ENCODE peak calls at places on chromosomes 12 and 14, in eight cellular contexts. One of them, this sample, is unnamed.

GRCh38 chr14:101249676-101250036 is 311.6 kb upstream of the DIO3 start:
- DNase-seq in amygdala: no peak
- DNase-seq in activated naive CD8-positive, alpha-beta T cell treated with anti-CD3 and anti-CD28 coated beads, Interleukin-2, amount 50 U/mL, for 24 hours: no peak
- DNase-seq in tibial artery: peak; percentile 45
- DNase-seq in psoas muscle: no peak
- DNase-seq in stimulated activated CD4-positive, alpha-beta T cell treated with anti-CD3 and anti-CD28 coated beads, TNF-alpha, amount 100 ng/mL, for 1 hour: no peak
- DNase-seq in transverse colon: no peak
- DNase-seq in HCEC 1CT: no peak
- DNase-seq in this sample: no peak

GRCh38 chr14:81455344-81455743 is 55.2 kb upstream of the STON2 start:
- DNase-seq in amygdala: no peak
- DNase-seq in activated naive CD8-positive, alpha-beta T cell treated with anti-CD3 and anti-CD28 coated beads, Interleukin-2, amount 50 U/mL, for 24 hours: no peak
- DNase-seq in tibial artery: no peak
- DNase-seq in psoas muscle: no peak
- DNase-seq in stimulated activated CD4-positive, alpha-beta T cell treated with anti-CD3 and anti-CD28 coated beads, TNF-alpha, amount 100 ng/mL, for 1 hour: no peak
- DNase-seq in transverse colon: no peak
- DNase-seq in HCEC 1CT: no peak
- DNase-seq in this sample: no peak

GRCh38 chr12:126457776-126458175 is 1392.5 kb downstream of the AACS start:
- DNase-seq in amygdala: no peak
- DNase-seq in activated naive CD8-positive, alpha-beta T cell treated with anti-CD3 and anti-CD28 coated beads, Interleukin-2, amount 50 U/mL, for 24 hours: no peak
- DNase-seq in tibial artery: no peak
- DNase-seq in psoas muscle: no peak
- DNase-seq in stimulated activated CD4-positive, alpha-beta T cell treated with anti-CD3 and anti-CD28 coated beads, TNF-alpha, amount 100 ng/mL, for 1 hour: no peak
- DNase-seq in transverse colon: no peak
- DNase-seq in HCEC 1CT: no peak
- DNase-seq in this sample: no peak

GRCh38 chr12:62720661-62721330 is 214.2 kb downstream of the PPM1H start:
- DNase-seq in amygdala: no peak
- DNase-seq in activated naive CD8-positive, alpha-beta T cell treated with anti-CD3 and anti-CD28 coated beads, Interleukin-2, amount 50 U/mL, for 24 hours: no peak
- DNase-seq in tibial artery: no peak
- DNase-seq in psoas muscle: no peak
- DNase-seq in stimulated activated CD4-positive, alpha-beta T cell treated with anti-CD3 and anti-CD28 coated beads, TNF-alpha, amount 100 ng/mL, for 1 hour: no peak
- DNase-seq in transverse colon: no peak
- DNase-seq in HCEC 1CT: no peak
- DNase-seq in this sample: no peak

GRCh38 chr14:92471919-92472318 is 41.7 kb upstream of the RIN3 start:
- DNase-seq in amygdala: no peak
- DNase-seq in activated naive CD8-positive, alpha-beta T cell treated with anti-CD3 and anti-CD28 coated beads, Interleukin-2, amount 50 U/mL, for 24 hours: no peak
- DNase-seq in tibial artery: no peak
- DNase-seq in psoas muscle: no peak
- DNase-seq in stimulated activated CD4-positive, alpha-beta T cell treated with anti-CD3 and anti-CD28 coated beads, TNF-alpha, amount 100 ng/mL, for 1 hour: no peak
- DNase-seq in transverse colon: peak; percentile 15
- DNase-seq in HCEC 1CT: peak; percentile 96
- DNase-seq in this sample: no peak

GRCh38 chr12:26121841-26122680 is 2.8 kb downstream of the BHLHE41 start:
- DNase-seq in amygdala: peak; percentile 37
- DNase-seq in activated naive CD8-positive, alpha-beta T cell treated with anti-CD3 and anti-CD28 coated beads, Interleukin-2, amount 50 U/mL, for 24 hours: peak; percentile 37
- DNase-seq in tibial artery: peak; percentile 68
- DNase-seq in psoas muscle: peak; percentile 48
- DNase-seq in stimulated activated CD4-positive, alpha-beta T cell treated with anti-CD3 and anti-CD28 coated beads, TNF-alpha, amount 100 ng/mL, for 1 hour: no peak
- DNase-seq in transverse colon: no peak
- DNase-seq in HCEC 1CT: peak; percentile 39
- DNase-seq in this sample: no peak

GRCh38 chr14:34322940-34323418 is 139.1 kb downstream of the SPTSSA start:
- DNase-seq in amygdala: peak; percentile 50
- DNase-seq in activated naive CD8-positive, alpha-beta T cell treated with anti-CD3 and anti-CD28 coated beads, Interleukin-2, amount 50 U/mL, for 24 hours: peak; percentile 79
- DNase-seq in tibial artery: no peak
- DNase-seq in psoas muscle: peak; percentile 52
- DNase-seq in stimulated activated CD4-positive, alpha-beta T cell treated with anti-CD3 and anti-CD28 coated beads, TNF-alpha, amount 100 ng/mL, for 1 hour: peak; percentile 36
- DNase-seq in transverse colon: peak; percentile 74
- DNase-seq in HCEC 1CT: peak; percentile 44
- DNase-seq in this sample: no peak

GRCh38 chr14:91858536-91859275 is 8.6 kb downstream of the TC2N start:
- DNase-seq in amygdala: no peak
- DNase-seq in activated naive CD8-positive, alpha-beta T cell treated with anti-CD3 and anti-CD28 coated beads, Interleukin-2, amount 50 U/mL, for 24 hours: no peak
- DNase-seq in tibial artery: no peak
- DNase-seq in psoas muscle: no peak
- DNase-seq in stimulated activated CD4-positive, alpha-beta T cell treated with anti-CD3 and anti-CD28 coated beads, TNF-alpha, amount 100 ng/mL, for 1 hour: no peak
- DNase-seq in transverse colon: no peak
- DNase-seq in HCEC 1CT: peak; percentile 88
- DNase-seq in this sample: no peak

GRCh38 chr12:48109424-48109823 is 3.5 kb upstream of the SENP1 start:
- DNase-seq in amygdala: no peak
- DNase-seq in activated naive CD8-positive, alpha-beta T cell treated with anti-CD3 and anti-CD28 coated beads, Interleukin-2, amount 50 U/mL, for 24 hours: no peak
- DNase-seq in tibial artery: no peak
- DNase-seq in psoas muscle: no peak
- DNase-seq in stimulated activated CD4-positive, alpha-beta T cell treated with anti-CD3 and anti-CD28 coated beads, TNF-alpha, amount 100 ng/mL, for 1 hour: no peak
- DNase-seq in transverse colon: no peak
- DNase-seq in HCEC 1CT: no peak
- DNase-seq in this sample: no peak

GRCh38 chr12:67853204-67853603 is 136.0 kb upstream of the IFNG-AS1 start:
- DNase-seq in amygdala: no peak
- DNase-seq in activated naive CD8-positive, alpha-beta T cell treated with anti-CD3 and anti-CD28 coated beads, Interleukin-2, amount 50 U/mL, for 24 hours: no peak
- DNase-seq in tibial artery: no peak
- DNase-seq in psoas muscle: no peak
- DNase-seq in stimulated activated CD4-positive, alpha-beta T cell treated with anti-CD3 and anti-CD28 coated beads, TNF-alpha, amount 100 ng/mL, for 1 hour: no peak
- DNase-seq in transverse colon: no peak
- DNase-seq in HCEC 1CT: no peak
- DNase-seq in this sample: no peak

GRCh38 chr12:70444903-70445302 is 78.8 kb downstream of the KCNMB4 start:
- DNase-seq in amygdala: no peak
- DNase-seq in activated naive CD8-positive, alpha-beta T cell treated with anti-CD3 and anti-CD28 coated beads, Interleukin-2, amount 50 U/mL, for 24 hours: no peak
- DNase-seq in tibial artery: no peak
- DNase-seq in psoas muscle: no peak
- DNase-seq in stimulated activated CD4-positive, alpha-beta T cell treated with anti-CD3 and anti-CD28 coated beads, TNF-alpha, amount 100 ng/mL, for 1 hour: no peak
- DNase-seq in transverse colon: no peak
- DNase-seq in HCEC 1CT: no peak
- DNase-seq in this sample: no peak

GRCh38 chr12:55822228-55822627 is 4.4 kb downstream of the ORMDL2 start:
- DNase-seq in amygdala: no peak
- DNase-seq in activated naive CD8-positive, alpha-beta T cell treated with anti-CD3 and anti-CD28 coated beads, Interleukin-2, amount 50 U/mL, for 24 hours: no peak
- DNase-seq in tibial artery: no peak
- DNase-seq in psoas muscle: no peak
- DNase-seq in stimulated activated CD4-positive, alpha-beta T cell treated with anti-CD3 and anti-CD28 coated beads, TNF-alpha, amount 100 ng/mL, for 1 hour: no peak
- DNase-seq in transverse colon: no peak
- DNase-seq in HCEC 1CT: no peak
- DNase-seq in this sample: peak; percentile 49

GRCh38 chr12:58655375-58655774 is 264.9 kb downstream of the LRIG3 start:
- DNase-seq in amygdala: no peak
- DNase-seq in activated naive CD8-positive, alpha-beta T cell treated with anti-CD3 and anti-CD28 coated beads, Interleukin-2, amount 50 U/mL, for 24 hours: no peak
- DNase-seq in tibial artery: no peak
- DNase-seq in psoas muscle: no peak
- DNase-seq in stimulated activated CD4-positive, alpha-beta T cell treated with anti-CD3 and anti-CD28 coated beads, TNF-alpha, amount 100 ng/mL, for 1 hour: no peak
- DNase-seq in transverse colon: no peak
- DNase-seq in HCEC 1CT: no peak
- DNase-seq in this sample: no peak

GRCh38 chr14:103140316-103141109 is 17.3 kb downstream of the TNFAIP2 start:
- DNase-seq in amygdala: no peak
- DNase-seq in activated naive CD8-positive, alpha-beta T cell treated with anti-CD3 and anti-CD28 coated beads, Interleukin-2, amount 50 U/mL, for 24 hours: no peak
- DNase-seq in tibial artery: no peak
- DNase-seq in psoas muscle: no peak
- DNase-seq in stimulated activated CD4-positive, alpha-beta T cell treated with anti-CD3 and anti-CD28 coated beads, TNF-alpha, amount 100 ng/mL, for 1 hour: no peak
- DNase-seq in transverse colon: no peak
- DNase-seq in HCEC 1CT: no peak
- DNase-seq in this sample: no peak